ENCODE peak calls at places on chromosomes 4 and X, in ten cellular contexts. Z, G, V, O, Y, U, C, X, K and R are unnamed samples.

GRCh38 chrX:110051559-110051958 is 48.6 kb downstream of the TMEM164 start:
- DNase-seq in G (no peak), V (no peak), U (no peak), C (no peak), O (no peak), Z (no peak), Y (no peak), X (no peak), K (no peak), R (no peak)

GRCh38 chr4:74189331-74190043 is 31.6 kb downstream of the MTHFD2L start:
- DNase-seq in G (no peak), O (peak; percentile 79), Y (no peak), V (no peak), K (no peak), U (no peak), X (peak; percentile 41), C (peak; percentile 51), Z (no peak), R (no peak)

GRCh38 chr4:91963489-91963888 is 340.3 kb upstream of the GRID2 start:
- DNase-seq in U (no peak), K (no peak), C (peak; percentile 12), V (no peak), Y (no peak), G (no peak), Z (no peak), X (no peak), O (no peak), R (no peak)

GRCh38 chrX:120690344-120690743 is 60.5 kb upstream of the C1GALT1C1 start:
- DNase-seq in Y (no peak), O (no peak), U (no peak), Z (no peak), X (no peak), K (no peak), C (no peak), G (no peak), V (no peak), R (no peak)

GRCh38 chrX:133661962-133662839 is 246.9 kb upstream of the GPC4 start:
- DNase-seq in U (no peak), V (no peak), Y (no peak), K (no peak), O (no peak), X (no peak), G (no peak), C (no peak), Z (no peak), R (no peak)

GRCh38 chr4:7196283-7196651 is 3.9 kb downstream of the SORCS2 start:
- DNase-seq in Z (no peak), U (no peak), O (no peak), X (no peak), C (no peak), Y (no peak), V (no peak), G (no peak), K (no peak), R (peak; percentile 32)

GRCh38 chr4:174591243-174592021 is 69.1 kb upstream of the HPGD start:
- DNase-seq in X (no peak), U (no peak), Z (no peak), C (no peak), K (no peak), Y (no peak), V (no peak), G (no peak), O (no peak), R (no peak)

GRCh38 chr4:73897380-73898136 is 28.4 kb downstream of the CXCL1 start:
- DNase-seq in Z (no peak), K (no peak), U (no peak), Y (no peak), G (no peak), X (no peak), V (no peak), O (no peak), C (peak; percentile 85), R (no peak)

GRCh38 chr4:42151568-42152506 is 618 bp downstream of the BEND4 start:
- DNase-seq in Z (peak; percentile 63), U (peak; percentile 59), C (no peak), Y (peak; percentile 13), K (peak; percentile 23), X (peak; percentile 28), V (no peak), O (no peak), G (no peak), R (no peak)

GRCh38 chr4:139085141-139085540 is 69.6 kb downstream of the NOCT start:
- DNase-seq in K (no peak), Z (no peak), U (no peak), V (no peak), G (no peak), O (no peak), X (peak; percentile 11), Y (no peak), C (no peak), R (no peak)

GRCh38 chr4:146340798-146341197 is 126.5 kb downstream of the REELD1 start:
- DNase-seq in Y (no peak), X (peak; percentile 31), G (no peak), Z (no peak), O (peak; percentile 35), V (no peak), C (no peak), U (no peak), K (no peak), R (no peak)

GRCh38 chr4:108272046-108272445 is 103.3 kb upstream of the LEF1 start:
- DNase-seq in Y (no peak), U (no peak), X (no peak), O (no peak), K (no peak), C (no peak), Z (no peak), G (no peak), V (no peak), R (no peak)

GRCh38 chr4:90080116-90080515 is 47.1 kb upstream of the CCSER1 start:
- DNase-seq in G (no peak), Z (no peak), K (no peak), C (no peak), O (no peak), X (no peak), V (no peak), U (no peak), Y (no peak), R (no peak)

GRCh38 chrX:52934704-52935468 is 23.4 kb downstream of the FAM156A start:
- DNase-seq in O (peak; percentile 97), U (peak; percentile 90), Y (peak; percentile 99), X (peak; percentile 71), G (peak; percentile 86), K (peak; percentile 98), Z (peak; percentile 94), V (peak; percentile 95), C (peak; percentile 87), R (peak; percentile 99)

GRCh38 chr4:40458109-40458508 is 123.0 kb downstream of the CHRNA9 start:
- DNase-seq in V (no peak), C (no peak), O (peak; percentile 63), K (no peak), G (no peak), X (no peak), Z (no peak), Y (no peak), U (no peak), R (no peak)

GRCh38 chr4:1400861-1401408 is 5.3 kb downstream of the NKX1-1 start:
- DNase-seq in K (no peak), Z (peak; percentile 2), O (no peak), C (no peak), U (no peak), X (no peak), Y (no peak), G (no peak), V (peak; percentile 17), R (peak; percentile 52)

GRCh38 chrX:119194631-119195030 is 41.5 kb upstream of the PGRMC1 start:
- DNase-seq in U (no peak), X (no peak), O (no peak), Z (no peak), K (no peak), G (no peak), Y (no peak), V (no peak), C (no peak), R (no peak)

GRCh38 chrX:88613338-88613737 is 133.7 kb upstream of the CPXCR1 start:
- DNase-seq in U (no peak), G (no peak), V (no peak), O (peak; percentile 5), Y (no peak), Z (no peak), C (no peak), K (no peak), X (peak; percentile 0), R (no peak)

GRCh38 chr4:63814171-63814964 is 594.9 kb downstream of the TECRL start:
- DNase-seq in K (no peak), X (no peak), O (no peak), Z (no peak), G (no peak), C (no peak), V (no peak), Y (no peak), U (no peak), R (no peak)

GRCh38 chrX:81489987-81490386 is 288.1 kb downstream of the SH3BGRL start:
- DNase-seq in K (no peak), V (no peak), Y (no peak), C (no peak), U (no peak), G (no peak), X (peak; percentile 0), O (no peak), Z (no peak), R (no peak)

GRCh38 chr4:182764137-182764536 is 153.0 kb downstream of the DCTD start:
- DNase-seq in O (peak; percentile 24), Z (no peak), V (no peak), G (no peak), K (no peak), U (no peak), X (no peak), Y (no peak), C (no peak), R (no peak)

GRCh38 chr4:4284827-4285618 is 4.9 kb downstream of the LYAR start:
- DNase-seq in Y (no peak), Z (no peak), C (no peak), U (no peak), K (peak; percentile 52), O (peak; percentile 63), X (peak; percentile 38), G (no peak), V (no peak), R (no peak)

GRCh38 chr4:153595894-153596601 is 88.0 kb upstream of the TLR2 start:
- DNase-seq in C (no peak), K (no peak), U (no peak), V (no peak), O (no peak), Y (no peak), X (no peak), Z (no peak), G (no peak), R (no peak)

GRCh38 chr4:163755013-163755412 is 260.5 kb downstream of the TMA16 start:
- DNase-seq in X (peak; percentile 2), C (peak; percentile 11), Y (no peak), Z (no peak), U (no peak), O (peak; percentile 31), V (no peak), G (no peak), K (no peak), R (no peak)

GRCh38 chr4:146398896-146399443 is 122.8 kb downstream of the SLC10A7 start:
- DNase-seq in C (no peak), K (no peak), Y (no peak), Z (no peak), O (no peak), U (no peak), V (no peak), G (no peak), X (no peak), R (no peak)